ENCODE peak calls at places on chromosomes 4 and X, in seven cellular contexts. W is NCI-H1105; N is stimulated activated naive CD8-positive, alpha-beta T cell treated with anti-CD3 and anti-CD28 coated beads, Interleukin-15, Interleukin-2, amounts not matched to agents 100 U/mL and 50 U/mL, for 24 hours; L is heart left ventricle; E is breast epithelium; J is progenitor cell of endocrine pancreas; O is erythroblast. R is an unnamed sample.

GRCh38 chr4:128600410-128600809 is 209.1 kb upstream of the JADE1 start:
- DNase-seq in E (no peak), J (no peak), N (no peak), W (no peak), L (no peak), O (no peak), R (no peak)

GRCh38 chrX:68658530-68658929 is 11.1 kb downstream of the STARD8 start:
- DNase-seq in L (peak), N (no peak), E (no peak), W (no peak), O (no peak), J (no peak), R (no peak)

GRCh38 chr4:140764785-140765392 is 8.7 kb upstream of the TBC1D9 start:
- DNase-seq in O (no peak), J (no peak), E (no peak), L (no peak), W (no peak), N (no peak), R (no peak)

GRCh38 chrX:141904262-141904661 is 568 bp downstream of the MAGEC1 start:
- DNase-seq in L (no peak), O (no peak), W (no peak), E (no peak), N (no peak), J (no peak), R (no peak)

GRCh38 chr4:94507708-94508107 is 56.0 kb downstream of the PDLIM5 start:
- DNase-seq in J (no peak), E (no peak), W (no peak), N (peak), L (no peak), O (no peak), R (no peak)

GRCh38 chr4:55762815-55763214 is 56.8 kb upstream of the EXOC1L start:
- DNase-seq in L (no peak), E (no peak), J (no peak), O (no peak), W (no peak), N (no peak), R (no peak)

GRCh38 chr4:121077496-121077895 is 5.2 kb upstream of the NDNF start:
- DNase-seq in N (no peak), L (no peak), W (no peak), E (no peak), J (no peak), O (no peak), R (no peak)

GRCh38 chrX:74514384-74514783 is 93.1 kb downstream of the SLC16A2 start:
- DNase-seq in O (no peak), E (no peak), N (no peak), J (no peak), W (no peak), L (no peak), R (no peak)

GRCh38 chrX:37779857-37780256 is at the start of gene CYBB:
- DNase-seq in E (no peak), N (no peak), W (no peak), O (no peak), J (no peak), L (no peak), R (no peak)

GRCh38 chr4:127249066-127249766 is 383.5 kb upstream of the INTU start:
- DNase-seq in O (no peak), E (no peak), J (no peak), W (no peak), N (no peak), L (no peak), R (no peak)

GRCh38 chr4:78602334-78602733 is 50.8 kb downstream of the ANXA3 start:
- DNase-seq in W (no peak), J (no peak), E (no peak), N (no peak), L (no peak), O (no peak), R (peak)

GRCh38 chr4:111991163-111991562 is 154.1 kb upstream of the FAM241A start:
- DNase-seq in W (no peak), O (no peak), L (no peak), J (no peak), E (no peak), N (no peak), R (no peak)

GRCh38 chr4:52870225-52870624 is 8.1 kb downstream of the RASL11B start:
- DNase-seq in L (peak), O (no peak), W (peak), E (no peak), N (no peak), J (no peak), R (peak)

GRCh38 chrX:39450578-39450977 is 647.2 kb downstream of the BCOR start:
- DNase-seq in L (no peak), N (no peak), J (no peak), O (peak), E (no peak), W (no peak), R (no peak)

GRCh38 chr4:15778742-15779231 is 659 bp downstream of the CD38 start:
- DNase-seq in N (peak), E (no peak), J (no peak), O (no peak), W (no peak), L (peak), R (peak)

GRCh38 chr4:46484881-46485280 is 95.0 kb upstream of the GABRA2 start:
- DNase-seq in W (no peak), O (no peak), J (no peak), E (no peak), L (no peak), N (no peak), R (no peak)

GRCh38 chrX:15781964-15782711 is 8.1 kb upstream of the ZRSR2 start:
- DNase-seq in J (no peak), N (peak), W (no peak), E (no peak), L (no peak), O (no peak), R (no peak)

GRCh38 chr4:163367651-163368050 is 24.0 kb downstream of the NPY5R start:
- DNase-seq in L (no peak), J (no peak), N (no peak), O (no peak), E (no peak), W (no peak), R (no peak)

GRCh38 chr4:159280442-159281172 is 177.7 kb downstream of the RAPGEF2 start:
- DNase-seq in N (no peak), O (no peak), W (no peak), L (no peak), J (no peak), E (no peak), R (no peak)

GRCh38 chrX:24204331-24204730 is 54.8 kb downstream of the ZFX start:
- DNase-seq in J (no peak), O (no peak), L (no peak), E (no peak), N (no peak), W (no peak), R (no peak)

GRCh38 chr4:186624951-186625350 is 69.6 kb upstream of the MTNR1A start:
- DNase-seq in N (no peak), L (no peak), O (no peak), W (no peak), E (no peak), J (no peak), R (no peak)

GRCh38 chr4:154559141-154559841 is 3.5 kb upstream of the FGB start:
- DNase-seq in L (no peak), J (no peak), W (peak), E (no peak), O (peak), N (no peak), R (no peak)

GRCh38 chrX:55120767-55121358 is 32.0 kb downstream of the PAGE2 start:
- DNase-seq in E (no peak), W (no peak), L (no peak), N (no peak), O (peak), J (no peak), R (no peak)

GRCh38 chrX:112841114-112841819 is 636 bp upstream of the AMOT start:
- DNase-seq in E (peak), N (peak), J (peak), O (peak), W (peak), L (peak), R (peak)

GRCh38 chr4:81195475-81195874 is 19.5 kb downstream of the PRKG2 start:
- DNase-seq in E (no peak), L (no peak), J (no peak), O (no peak), N (no peak), W (no peak), R (no peak)

GRCh38 chr4:166862032-166862431 is 372.3 kb downstream of the SPOCK3 start:
- DNase-seq in L (no peak), J (no peak), O (no peak), W (no peak), N (no peak), E (no peak), R (no peak)

GRCh38 chr4:25500626-25501318 is 123.7 kb downstream of the ANAPC4 start:
- DNase-seq in N (no peak), E (no peak), O (no peak), L (no peak), W (peak), J (no peak), R (peak)

GRCh38 chrX:74286950-74287349 is 17.0 kb upstream of the ZCCHC13 start:
- DNase-seq in L (no peak), W (no peak), O (no peak), J (no peak), E (no peak), N (no peak), R (no peak)

GRCh38 chrX:6660567-6661252 is 125.8 kb upstream of the VCX3A start:
- DNase-seq in N (no peak), W (no peak), L (no peak), O (no peak), J (no peak), E (no peak), R (no peak)

GRCh38 chrX:64642482-64642881 is 247.2 kb upstream of the MTMR8 start:
- DNase-seq in W (no peak), L (no peak), J (no peak), N (peak), E (no peak), O (no peak), R (no peak)

GRCh38 chr4:96035727-96036126 is 195.8 kb downstream of the PDHA2 start:
- DNase-seq in O (peak), E (no peak), J (no peak), N (no peak), L (no peak), W (no peak), R (no peak)

GRCh38 chr4:83644677-83645639 is 109.0 kb downstream of the GPAT3 start:
- DNase-seq in O (peak), L (no peak), N (peak), E (no peak), W (peak), J (no peak), R (peak)

GRCh38 chrX:138921031-138921430 is 209.5 kb upstream of the FGF13 start:
- DNase-seq in N (no peak), L (no peak), J (no peak), O (no peak), E (no peak), W (no peak), R (no peak)

GRCh38 chr4:123892997-123893745 is 496.6 kb downstream of the SPRY1 start:
- DNase-seq in O (no peak), W (no peak), E (no peak), J (no peak), N (no peak), L (no peak), R (no peak)

GRCh38 chr4:13430834-13431568 is 53.1 kb downstream of the RAB28 start:
- DNase-seq in J (no peak), L (no peak), N (no peak), W (no peak), E (no peak), O (peak), R (no peak)

GRCh38 chrX:106249706-106250379 is 81.7 kb downstream of the PWWP3B start:
- DNase-seq in N (no peak), W (no peak), O (no peak), J (no peak), L (no peak), E (no peak), R (no peak)

GRCh38 chr4:2256156-2256731 is 5.7 kb downstream of the MXD4 start:
- DNase-seq in L (peak), E (peak), N (peak), O (no peak), W (no peak), J (peak), R (no peak)

GRCh38 chrX:120857240-120857639 is 18.4 kb downstream of the CT47B1 start:
- DNase-seq in L (no peak), W (no peak), J (no peak), N (no peak), O (no peak), E (no peak), R (no peak)